ENCODE peak calls at places on chromosomes 4 and X, in eight cellular contexts. One of them, this sample, is unnamed.
A peak's percentile ranks its signal among the peaks of the same experiment; 100 is the strongest.

GRCh38 chr4:189202869-189203271 is 737.8 kb upstream of the FRG1 start:
- DNase-seq in MM.1S: no peak
- DNase-seq in psoas muscle: no peak
- DNase-seq in fibroblast of lung: peak; percentile 20
- DNase-seq in left ventricle myocardium inferior: no peak
- DNase-seq in PC-9: no peak
- DNase-seq in HCT116: no peak
- DNase-seq in endothelial cell of umbilical vein: no peak
- DNase-seq in this sample: no peak

GRCh38 chr4:114034189-114034588 is 54.7 kb upstream of the ARSJ start:
- DNase-seq in MM.1S: no peak
- DNase-seq in psoas muscle: no peak
- DNase-seq in fibroblast of lung: no peak
- DNase-seq in left ventricle myocardium inferior: no peak
- DNase-seq in PC-9: no peak
- DNase-seq in HCT116: no peak
- DNase-seq in endothelial cell of umbilical vein: no peak
- DNase-seq in this sample: no peak

GRCh38 chr4:153116101-153116680 is 88.1 kb upstream of the TRIM2 start:
- DNase-seq in MM.1S: peak; percentile 50
- DNase-seq in psoas muscle: no peak
- DNase-seq in fibroblast of lung: no peak
- DNase-seq in left ventricle myocardium inferior: no peak
- DNase-seq in PC-9: no peak
- DNase-seq in HCT116: no peak
- DNase-seq in endothelial cell of umbilical vein: no peak
- DNase-seq in this sample: no peak

GRCh38 chr4:57418133-57418532 is 307.9 kb upstream of the IGFBP7 start:
- DNase-seq in MM.1S: no peak
- DNase-seq in psoas muscle: no peak
- DNase-seq in fibroblast of lung: no peak
- DNase-seq in left ventricle myocardium inferior: no peak
- DNase-seq in PC-9: no peak
- DNase-seq in HCT116: no peak
- DNase-seq in endothelial cell of umbilical vein: no peak
- DNase-seq in this sample: no peak

GRCh38 chr4:7224001-7224400 is 31.7 kb downstream of the SORCS2 start:
- DNase-seq in MM.1S: no peak
- DNase-seq in psoas muscle: no peak
- DNase-seq in fibroblast of lung: no peak
- DNase-seq in left ventricle myocardium inferior: no peak
- DNase-seq in PC-9: no peak
- DNase-seq in HCT116: no peak
- DNase-seq in endothelial cell of umbilical vein: no peak
- DNase-seq in this sample: no peak

GRCh38 chr4:10092481-10093272 is 23.9 kb downstream of the WDR1 start:
- DNase-seq in MM.1S: no peak
- DNase-seq in psoas muscle: peak; percentile 67
- DNase-seq in fibroblast of lung: no peak
- DNase-seq in left ventricle myocardium inferior: peak; percentile 18
- DNase-seq in PC-9: no peak
- DNase-seq in HCT116: no peak
- DNase-seq in endothelial cell of umbilical vein: no peak
- DNase-seq in this sample: no peak

GRCh38 chr4:168162604-168163003 is 70.3 kb downstream of the ANXA10 start:
- DNase-seq in MM.1S: no peak
- DNase-seq in psoas muscle: no peak
- DNase-seq in fibroblast of lung: peak; percentile 72
- DNase-seq in left ventricle myocardium inferior: no peak
- DNase-seq in PC-9: no peak
- DNase-seq in HCT116: no peak
- DNase-seq in endothelial cell of umbilical vein: no peak
- DNase-seq in this sample: no peak

GRCh38 chrX:70262952-70263567 is 3.1 kb upstream of the P2RY4 start:
- DNase-seq in MM.1S: peak; percentile 46
- DNase-seq in psoas muscle: no peak
- DNase-seq in fibroblast of lung: peak; percentile 18
- DNase-seq in left ventricle myocardium inferior: peak; percentile 18
- DNase-seq in PC-9: peak; percentile 64
- DNase-seq in HCT116: no peak
- DNase-seq in endothelial cell of umbilical vein: peak; percentile 9
- DNase-seq in this sample: peak; percentile 64

GRCh38 chr4:2932951-2933565 is 30.1 kb downstream of the NOP14 start:
- DNase-seq in MM.1S: no peak
- DNase-seq in psoas muscle: peak; percentile 70
- DNase-seq in fibroblast of lung: no peak
- DNase-seq in left ventricle myocardium inferior: peak; percentile 18
- DNase-seq in PC-9: no peak
- DNase-seq in HCT116: no peak
- DNase-seq in endothelial cell of umbilical vein: no peak
- DNase-seq in this sample: no peak

GRCh38 chr4:138114434-138114833 is 127.7 kb downstream of the SLC7A11 start:
- DNase-seq in MM.1S: peak; percentile 85
- DNase-seq in psoas muscle: no peak
- DNase-seq in fibroblast of lung: no peak
- DNase-seq in left ventricle myocardium inferior: no peak
- DNase-seq in PC-9: no peak
- DNase-seq in HCT116: no peak
- DNase-seq in endothelial cell of umbilical vein: peak; percentile 36
- DNase-seq in this sample: no peak

GRCh38 chr4:137644201-137644600 is 111.9 kb upstream of the PCDH18 start:
- DNase-seq in MM.1S: no peak
- DNase-seq in psoas muscle: no peak
- DNase-seq in fibroblast of lung: peak; percentile 37
- DNase-seq in left ventricle myocardium inferior: no peak
- DNase-seq in PC-9: no peak
- DNase-seq in HCT116: no peak
- DNase-seq in endothelial cell of umbilical vein: peak; percentile 8
- DNase-seq in this sample: no peak

GRCh38 chr4:74543247-74543670 is 98.3 kb downstream of the AREG start:
- DNase-seq in MM.1S: peak; percentile 90
- DNase-seq in psoas muscle: no peak
- DNase-seq in fibroblast of lung: peak; percentile 48
- DNase-seq in left ventricle myocardium inferior: no peak
- DNase-seq in PC-9: no peak
- DNase-seq in HCT116: no peak
- DNase-seq in endothelial cell of umbilical vein: no peak
- DNase-seq in this sample: peak; percentile 62

GRCh38 chr4:74543983-74544382 is 99.0 kb downstream of the AREG start:
- DNase-seq in MM.1S: no peak
- DNase-seq in psoas muscle: no peak
- DNase-seq in fibroblast of lung: peak; percentile 83
- DNase-seq in left ventricle myocardium inferior: no peak
- DNase-seq in PC-9: no peak
- DNase-seq in HCT116: no peak
- DNase-seq in endothelial cell of umbilical vein: no peak
- DNase-seq in this sample: no peak

GRCh38 chr4:74540193-74540592 is 95.3 kb downstream of the AREG start:
- DNase-seq in MM.1S: no peak
- DNase-seq in psoas muscle: no peak
- DNase-seq in fibroblast of lung: peak; percentile 92
- DNase-seq in left ventricle myocardium inferior: no peak
- DNase-seq in PC-9: no peak
- DNase-seq in HCT116: no peak
- DNase-seq in endothelial cell of umbilical vein: no peak
- DNase-seq in this sample: no peak

GRCh38 chr4:74539043-74539790 is 94.3 kb downstream of the AREG start:
- DNase-seq in MM.1S: no peak
- DNase-seq in psoas muscle: no peak
- DNase-seq in fibroblast of lung: peak; percentile 53
- DNase-seq in left ventricle myocardium inferior: no peak
- DNase-seq in PC-9: no peak
- DNase-seq in HCT116: no peak
- DNase-seq in endothelial cell of umbilical vein: peak; percentile 53
- DNase-seq in this sample: no peak

DNA sequence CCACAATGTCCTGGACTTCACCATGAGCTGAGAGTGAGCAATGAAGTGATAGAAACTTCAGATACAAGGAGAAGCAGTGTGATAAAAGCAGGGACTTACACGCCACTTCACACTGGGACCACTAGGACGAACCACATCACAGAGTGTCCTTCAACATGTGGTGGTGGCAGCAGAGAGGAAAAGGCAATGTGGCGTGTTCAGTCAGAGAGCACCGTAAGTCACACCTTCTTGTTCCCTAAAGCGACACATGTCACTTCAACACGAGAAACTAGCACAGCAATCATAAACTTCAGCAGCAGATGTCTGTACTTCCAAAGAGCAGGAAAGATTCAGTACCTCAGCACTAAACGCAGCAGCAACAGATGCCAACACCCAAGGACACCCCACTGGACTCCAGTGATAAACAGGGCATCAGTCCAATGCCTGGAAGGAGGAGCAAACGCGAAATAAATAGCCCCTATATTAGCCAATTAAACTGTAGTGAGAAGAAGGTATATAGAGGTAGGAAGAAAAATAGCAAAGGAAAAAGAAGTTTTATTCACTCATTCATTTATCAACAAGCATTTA is 96.8 kb downstream of the AREG start:
- DNase-seq in MM.1S: no peak
- DNase-seq in psoas muscle: no peak
- DNase-seq in fibroblast of lung: no peak
- DNase-seq in left ventricle myocardium inferior: no peak
- DNase-seq in PC-9: no peak
- DNase-seq in HCT116: no peak
- DNase-seq in endothelial cell of umbilical vein: no peak
- DNase-seq in this sample: peak; percentile 47
- H3K4me1 ChIP-seq in MM.1S: peaks cover 17% of the 10 kb centered on the region
- H3K4me1 ChIP-seq in psoas muscle: no peaks in the 10 kb centered on the region
- H3K4me1 ChIP-seq in fibroblast of lung: no peaks in the 10 kb centered on the region
- H3K4me1 ChIP-seq in left ventricle myocardium inferior: peaks cover 22% of the 10 kb centered on the region
- H3K4me1 ChIP-seq in PC-9: peaks cover 17% of the 10 kb centered on the region
- H3K4me1 ChIP-seq in HCT116: peaks cover 98% of the 10 kb centered on the region
- H3K4me1 ChIP-seq in endothelial cell of umbilical vein: peaks cover 37% of the 10 kb centered on the region
- H3K4me1 ChIP-seq in this sample: no peaks in the 10 kb centered on the region

DNA sequence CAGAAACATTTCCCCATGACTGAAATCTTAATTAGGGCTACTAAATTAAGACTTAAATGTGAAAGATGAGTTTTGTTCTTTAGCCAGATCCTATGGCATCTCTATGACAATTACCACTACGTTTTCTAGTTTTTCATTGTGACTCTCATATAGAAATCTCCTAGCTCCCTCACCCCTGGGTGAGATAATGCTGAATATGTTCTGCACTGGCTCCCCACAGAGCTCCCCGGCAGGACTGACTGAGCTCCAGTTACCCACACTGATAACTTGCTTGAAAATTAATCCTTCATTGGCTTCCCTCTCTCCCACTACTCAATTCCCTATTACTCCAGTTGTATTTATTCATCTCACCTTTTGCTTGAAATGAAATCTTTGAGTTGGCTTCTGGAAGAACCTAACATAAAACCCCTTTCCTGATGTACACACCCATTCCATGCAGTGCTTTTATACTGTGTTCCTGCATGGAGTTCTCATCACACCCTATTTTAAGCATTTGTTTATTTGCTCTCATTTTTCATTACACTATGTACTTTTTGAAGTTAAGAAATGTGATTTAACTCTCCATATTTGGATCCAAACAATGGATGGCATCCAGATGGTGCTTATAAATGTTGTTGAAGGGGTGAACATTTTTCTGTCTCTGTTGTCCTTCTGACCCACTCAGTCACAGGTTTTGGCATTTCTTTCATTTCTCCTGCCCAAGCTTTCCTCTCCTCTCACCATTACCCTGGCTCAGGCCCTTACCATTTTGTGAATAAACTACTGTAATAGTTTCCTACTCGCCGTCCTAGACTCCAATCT is 623.4 kb downstream of the SPRY1 start:
- DNase-seq in MM.1S: peak; percentile 27
- DNase-seq in psoas muscle: no peak
- DNase-seq in fibroblast of lung: no peak
- DNase-seq in left ventricle myocardium inferior: no peak
- DNase-seq in PC-9: no peak
- DNase-seq in HCT116: no peak
- DNase-seq in endothelial cell of umbilical vein: no peak
- DNase-seq in this sample: no peak
- H3K27ac ChIP-seq in MM.1S: peak overlapping the region; percentile 82
- H3K27ac ChIP-seq in psoas muscle: peak overlapping the region; percentile 24
- H3K27ac ChIP-seq in fibroblast of lung: peak overlapping the region; percentile 3
- H3K27ac ChIP-seq in left ventricle myocardium inferior: peak overlapping the region; percentile 79
- H3K27ac ChIP-seq in PC-9: no peak overlapping the region
- H3K27ac ChIP-seq in HCT116: no peak overlapping the region
- H3K27ac ChIP-seq in endothelial cell of umbilical vein: no peak overlapping the region
- H3K27ac ChIP-seq in this sample: peak overlapping the region; percentile 53

GRCh38 chr4:185920691-185921260 is 108.8 kb upstream of the SORBS2 start:
- DNase-seq in MM.1S: no peak
- DNase-seq in psoas muscle: no peak
- DNase-seq in fibroblast of lung: no peak
- DNase-seq in left ventricle myocardium inferior: no peak
- DNase-seq in PC-9: no peak
- DNase-seq in HCT116: no peak
- DNase-seq in endothelial cell of umbilical vein: no peak
- DNase-seq in this sample: no peak

GRCh38 chr4:185916683-185917082 is 104.7 kb upstream of the SORBS2 start:
- DNase-seq in MM.1S: no peak
- DNase-seq in psoas muscle: no peak
- DNase-seq in fibroblast of lung: no peak
- DNase-seq in left ventricle myocardium inferior: no peak
- DNase-seq in PC-9: no peak
- DNase-seq in HCT116: no peak
- DNase-seq in endothelial cell of umbilical vein: no peak
- DNase-seq in this sample: no peak

GRCh38 chr4:185921583-185922555 is 109.9 kb upstream of the SORBS2 start:
- DNase-seq in MM.1S: no peak
- DNase-seq in psoas muscle: no peak
- DNase-seq in fibroblast of lung: peak; percentile 59
- DNase-seq in left ventricle myocardium inferior: no peak
- DNase-seq in PC-9: no peak
- DNase-seq in HCT116: no peak
- DNase-seq in endothelial cell of umbilical vein: peak; percentile 7
- DNase-seq in this sample: no peak

GRCh38 chr4:185920171-185920570 is 108.2 kb upstream of the SORBS2 start:
- DNase-seq in MM.1S: no peak
- DNase-seq in psoas muscle: no peak
- DNase-seq in fibroblast of lung: peak; percentile 65
- DNase-seq in left ventricle myocardium inferior: no peak
- DNase-seq in PC-9: peak; percentile 34
- DNase-seq in HCT116: no peak
- DNase-seq in endothelial cell of umbilical vein: no peak
- DNase-seq in this sample: no peak

DNA sequence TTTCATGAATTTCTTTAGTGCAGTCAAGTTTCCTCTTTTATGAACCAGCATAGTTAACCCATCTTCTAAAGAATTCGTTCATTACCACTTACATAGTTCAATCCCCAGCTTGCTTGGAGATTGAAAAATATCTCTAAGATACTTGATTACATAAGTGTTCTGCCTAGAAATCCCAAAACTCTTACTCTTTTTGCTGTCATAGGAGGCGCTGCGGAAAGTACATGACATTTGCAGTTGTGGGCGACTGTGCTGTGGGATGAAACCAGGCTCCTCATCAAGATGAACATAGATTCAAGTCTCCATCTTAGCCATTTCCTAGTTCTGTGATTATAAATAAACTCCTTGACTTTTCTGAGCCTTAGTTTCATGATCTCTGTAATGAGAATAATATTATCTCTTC is 107.1 kb upstream of the SORBS2 start:
- DNase-seq in MM.1S: no peak
- DNase-seq in psoas muscle: no peak
- DNase-seq in fibroblast of lung: no peak
- DNase-seq in left ventricle myocardium inferior: no peak
- DNase-seq in PC-9: no peak
- DNase-seq in HCT116: no peak
- DNase-seq in endothelial cell of umbilical vein: no peak
- DNase-seq in this sample: no peak
- H3K4me3 ChIP-seq in MM.1S: no peak overlapping the region
- H3K4me3 ChIP-seq in psoas muscle: no peak overlapping the region
- H3K4me3 ChIP-seq in fibroblast of lung: no peak overlapping the region
- H3K4me3 ChIP-seq in left ventricle myocardium inferior: no peak overlapping the region
- H3K4me3 ChIP-seq in PC-9: no peak overlapping the region
- H3K4me3 ChIP-seq in HCT116: no peak overlapping the region
- H3K4me3 ChIP-seq in endothelial cell of umbilical vein: no peak overlapping the region
- H3K4me3 ChIP-seq in this sample: no peak overlapping the region

GRCh38 chr4:145735777-145736176 is 55.8 kb downstream of the C4orf51 start:
- DNase-seq in MM.1S: no peak
- DNase-seq in psoas muscle: peak; percentile 50
- DNase-seq in fibroblast of lung: peak; percentile 18
- DNase-seq in left ventricle myocardium inferior: no peak
- DNase-seq in PC-9: no peak
- DNase-seq in HCT116: no peak
- DNase-seq in endothelial cell of umbilical vein: no peak
- DNase-seq in this sample: no peak
- H3K4me1 ChIP-seq in MM.1S: peaks cover 3% of the 10 kb centered on the region
- H3K4me1 ChIP-seq in psoas muscle: peaks cover 38% of the 10 kb centered on the region
- H3K4me1 ChIP-seq in fibroblast of lung: peaks cover 38% of the 10 kb centered on the region
- H3K4me1 ChIP-seq in left ventricle myocardium inferior: peaks cover 58% of the 10 kb centered on the region
- H3K4me1 ChIP-seq in PC-9: peaks cover 41% of the 10 kb centered on the region
- H3K4me1 ChIP-seq in HCT116: peaks cover 46% of the 10 kb centered on the region
- H3K4me1 ChIP-seq in endothelial cell of umbilical vein: peaks cover 42% of the 10 kb centered on the region
- H3K4me1 ChIP-seq in this sample: peaks cover 37% of the 10 kb centered on the region